ENCODE peak calls at places on chromosomes 6 and 20, in six cellular contexts. B is AG04450; P is CD8-positive, alpha-beta T cell; Q is WTC11; X is GM12865; A is hepatocyte. D is an unnamed sample.

GRCh38 chr6:105746539-105746938 is 339.6 kb upstream of the PRDM1 start:
- DNase-seq in Q (no peak), B (no peak), P (no peak), X (peak; percentile 52), A (no peak), D (no peak)

GRCh38 chr20:9270831-9271230 is 201.9 kb downstream of the PLCB4 start:
- DNase-seq in Q (no peak), X (no peak), B (peak; percentile 38), P (no peak), A (no peak), D (no peak)

GRCh38 chr6:37106982-37107453 is 62.9 kb upstream of the PIM1 start:
- DNase-seq in Q (no peak), P (no peak), B (no peak), A (peak; percentile 53), X (no peak), D (no peak)

GRCh38 chr20:32970973-32971300 is 33.3 kb downstream of the SUN5 start:
- DNase-seq in X (no peak), B (no peak), Q (peak; percentile 9), P (no peak), A (peak; percentile 3), D (no peak)

GRCh38 chr6:137475103-137475502 is 19.1 kb downstream of the OLIG3 start:
- DNase-seq in Q (no peak), P (no peak), B (no peak), A (no peak), X (no peak), D (no peak)

GRCh38 chr6:35736293-35736894 is 438 bp upstream of the ARMC12 start:
- DNase-seq in A (peak; percentile 78), B (no peak), Q (peak; percentile 88), P (peak; percentile 94), X (peak; percentile 82), D (peak; percentile 78)

GRCh38 chr20:15364781-15365180 is 1027.4 kb upstream of the FLRT3 start:
- DNase-seq in A (no peak), B (no peak), P (no peak), Q (no peak), X (no peak), D (no peak)

GRCh38 chr20:50635676-50636600 is 55.4 kb downstream of the RIPOR3 start:
- DNase-seq in P (peak; percentile 59), X (peak; percentile 47), A (peak; percentile 90), Q (peak; percentile 93), B (no peak), D (peak; percentile 89)

GRCh38 chr20:19950042-19950441 is 67.1 kb upstream of the NAA20 start:
- DNase-seq in B (no peak), X (no peak), A (no peak), Q (no peak), P (no peak), D (no peak)

GRCh38 chr6:3119040-3119723 is 671 bp downstream of the BPHL start:
- DNase-seq in P (no peak), B (no peak), X (no peak), A (peak; percentile 73), Q (no peak), D (no peak)

GRCh38 chr6:47787620-47788497 is 6.0 kb downstream of the OPN5 start:
- DNase-seq in A (peak; percentile 86), B (peak; percentile 20), Q (peak; percentile 71), X (peak; percentile 66), P (peak; percentile 64), D (peak; percentile 66)

GRCh38 chr6:57173056-57173885 is 1.1 kb downstream of the BAG2 start:
- DNase-seq in B (no peak), Q (no peak), P (peak; percentile 53), X (peak; percentile 68), A (peak; percentile 19), D (no peak)

GRCh38 chr20:57432874-57433491 is 41.8 kb downstream of the RBM38 start:
- DNase-seq in B (no peak), Q (no peak), A (no peak), P (peak; percentile 79), X (peak; percentile 93), D (no peak)

GRCh38 chr6:53263915-53264314 is 84.8 kb downstream of the ELOVL5 start:
- DNase-seq in B (peak; percentile 8), A (no peak), P (no peak), Q (no peak), X (no peak), D (no peak)

GRCh38 chr6:61606500-61606899 is 679.5 kb downstream of the KHDRBS2 start:
- DNase-seq in B (no peak), Q (no peak), P (no peak), A (no peak), X (no peak), D (no peak)

GRCh38 chr6:2229039-2229438 is 16.4 kb downstream of the GMDS start:
- DNase-seq in P (no peak), X (no peak), B (no peak), A (no peak), Q (no peak), D (no peak)

GRCh38 chr6:108673602-108674001 is 112.9 kb downstream of the FOXO3 start:
- DNase-seq in B (no peak), Q (no peak), X (no peak), A (no peak), P (no peak), D (no peak)

GRCh38 chr6:34556031-34556471 is at the start of gene SPDEF:
- DNase-seq in A (no peak), Q (no peak), B (no peak), P (no peak), X (no peak), D (no peak)

GRCh38 chr6:31945507-31946369 is at the start of gene CFB:
- DNase-seq in Q (peak; percentile 44), X (no peak), A (peak; percentile 89), B (peak; percentile 46), P (no peak), D (no peak)

GRCh38 chr6:100719883-100720682 is 161.0 kb downstream of the ASCC3 start:
- DNase-seq in B (no peak), X (peak; percentile 29), Q (no peak), A (peak; percentile 19), P (no peak), D (no peak)

GRCh38 chr6:110053395-110054240 is 75.5 kb downstream of the GPR6 start:
- DNase-seq in A (peak; percentile 76), B (peak; percentile 24), X (peak; percentile 45), Q (no peak), P (no peak), D (peak; percentile 36)

DNA sequence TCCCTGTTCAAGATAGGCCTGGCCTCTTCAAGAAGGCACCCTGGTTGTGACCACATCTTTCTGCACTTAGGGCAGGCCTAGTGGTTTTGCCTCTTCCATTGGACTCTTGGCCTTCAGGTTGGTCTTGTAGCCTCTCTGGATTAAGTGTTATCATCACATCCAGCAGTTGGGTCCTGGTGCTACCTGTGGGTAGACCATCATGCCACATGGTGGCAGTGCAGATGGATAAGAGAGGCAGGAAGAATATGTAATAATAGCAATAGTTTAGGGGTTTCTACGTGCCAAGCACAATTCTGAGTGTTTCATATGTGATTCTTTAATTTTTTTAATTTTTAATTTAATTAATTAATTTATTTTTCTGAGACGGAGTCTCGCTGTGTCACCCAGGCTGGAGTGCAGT is 28.5 kb upstream of the SNRPB2 start:
- DNase-seq in B (no peak), X (peak; percentile 44), A (no peak), P (no peak), Q (peak; percentile 34), D (peak; percentile 8)
- TF ChIP-seq CTCF in B (peak; percentile 35), X (peak; percentile 42), A (peak; percentile 29), P (peak; percentile 54), Q (no peak), D (peak; percentile 15)

GRCh38 chr6:24643925-24644324 is 2.1 kb downstream of the KIAA0319 start:
- DNase-seq in A (no peak), X (no peak), Q (no peak), B (no peak), P (no peak), D (no peak)

GRCh38 chr6:24650365-24650764 is 4.4 kb upstream of the KIAA0319 start:
- DNase-seq in Q (no peak), P (no peak), A (no peak), X (no peak), B (no peak), D (no peak)

GRCh38 chr6:24648276-24648675 is 2.3 kb upstream of the KIAA0319 start:
- DNase-seq in Q (no peak), A (no peak), B (no peak), X (no peak), P (no peak), D (no peak)

GRCh38 chr6:24644377-24644776 is 1.6 kb downstream of the KIAA0319 start:
- DNase-seq in A (no peak), Q (no peak), B (no peak), P (no peak), X (no peak), D (no peak)

GRCh38 chr6:24646771-24647170 is 780 bp upstream of the KIAA0319 start:
- DNase-seq in P (no peak), A (peak; percentile 60), Q (no peak), X (no peak), B (no peak), D (no peak)
- TF ChIP-seq CTCF in P (no peak), A (no peak), Q (no peak), X (no peak), B (no peak), D (no peak)

DNA sequence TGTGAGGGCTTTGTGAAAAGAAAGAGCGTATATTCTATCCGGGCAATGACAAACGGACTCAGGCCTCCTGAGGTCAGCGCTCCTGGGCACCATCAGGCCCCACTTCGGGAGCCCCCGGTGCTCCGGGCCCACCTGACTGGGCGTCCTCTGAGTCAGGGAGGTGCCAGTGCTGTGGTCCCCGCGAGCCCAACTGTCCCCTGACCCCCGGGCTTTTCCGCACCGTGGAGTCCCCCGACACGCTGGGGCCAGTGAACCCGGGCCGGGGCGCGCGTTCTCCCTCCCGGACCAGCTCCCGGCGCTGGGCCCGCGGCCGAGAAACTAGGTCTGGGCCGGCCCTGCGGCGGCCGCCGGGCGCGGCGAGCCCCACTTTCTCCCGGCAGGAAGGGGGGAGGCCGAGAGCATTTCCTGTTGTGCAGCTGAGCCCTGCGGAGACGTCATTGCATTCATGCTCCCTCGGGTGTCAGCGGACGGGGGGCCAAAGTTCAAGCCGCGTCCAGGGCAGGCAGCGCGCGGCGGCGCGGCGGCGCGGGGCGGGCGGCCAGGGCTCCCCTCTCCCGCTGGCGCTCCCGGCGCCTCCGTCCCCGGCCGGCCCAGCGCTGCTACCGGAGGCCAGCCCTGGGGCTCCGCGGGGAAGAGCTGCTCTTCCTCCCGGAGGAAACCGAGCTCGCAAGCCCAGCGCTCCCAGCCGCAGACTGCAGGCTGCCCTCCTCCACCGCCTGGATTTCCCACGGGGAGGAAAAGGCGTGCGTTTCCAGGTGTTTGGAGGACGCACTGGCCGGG is 18.3 kb downstream of the HIVEP2 start:
- DNase-seq in A (peak; percentile 87), X (peak; percentile 92), P (peak; percentile 87), B (no peak), Q (peak; percentile 71), D (peak; percentile 79)
- TF ChIP-seq CTCF in A (no peak), X (no peak), P (no peak), B (no peak), Q (no peak), D (no peak)

DNA sequence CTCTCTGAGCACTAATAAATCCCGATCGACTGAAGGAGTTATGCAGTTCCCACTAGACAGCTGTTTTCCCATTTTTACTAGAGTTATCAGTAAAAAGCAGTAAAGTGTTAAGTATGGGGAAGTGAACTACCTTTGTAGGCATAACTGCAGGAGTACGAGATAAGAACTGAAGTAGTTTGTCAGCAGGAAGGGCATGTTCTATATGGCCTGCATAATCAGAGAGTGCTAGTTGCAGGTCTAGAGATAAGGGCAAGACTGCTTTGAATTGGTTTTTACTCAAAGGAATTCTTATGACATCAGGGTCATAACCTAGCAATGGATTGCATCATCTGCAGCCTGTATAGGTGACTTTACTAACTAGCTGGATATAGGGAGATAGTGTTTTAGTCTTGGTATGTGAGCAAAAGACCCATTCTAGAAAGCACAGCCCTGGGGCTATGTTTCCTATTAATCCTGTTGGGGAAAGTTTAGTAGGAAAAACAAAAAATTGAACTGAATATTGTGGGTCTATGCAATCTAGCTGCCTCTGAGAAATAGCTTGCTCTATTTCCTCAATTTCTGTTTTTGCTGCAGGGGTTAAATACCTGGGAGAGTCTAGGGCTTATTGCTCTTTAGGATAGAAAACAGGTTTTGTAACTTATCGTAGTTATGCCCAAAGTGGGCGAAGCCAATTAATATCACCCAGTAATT is 22.6 kb upstream of the CRISP1 start:
- DNase-seq in P (no peak), Q (no peak), A (peak; percentile 52), X (no peak), B (no peak), D (no peak)
- TF ChIP-seq CTCF in P (no peak), Q (no peak), A (no peak), X (no peak), B (no peak), D (no peak)

D was measured in endothelial cell.